ENCODE peak calls at places on chromosomes 3 and 15, in four cellular contexts. One of them, this sample, is unnamed. For H3K4me1, the result is how much of the 10 kb centered on the place peaks cover.

GRCh38 chr15:67887776-67888175 is 47.9 kb upstream of the RNU6-1 start:
- DNase-seq in hepatocyte: no peak
- DNase-seq in colonic mucosa: no peak
- DNase-seq in A549: no peak
- DNase-seq in this sample: no peak

GRCh38 chr3:50241163-50241562 is 5.2 kb downstream of the GNAI2 start:
- DNase-seq in hepatocyte: peak
- DNase-seq in colonic mucosa: no peak
- DNase-seq in A549: no peak
- DNase-seq in this sample: no peak

GRCh38 chr15:42085236-42085605 is 9.1 kb downstream of the PLA2G4D start:
- DNase-seq in hepatocyte: no peak
- DNase-seq in colonic mucosa: no peak
- DNase-seq in A549: no peak
- DNase-seq in this sample: no peak

GRCh38 chr3:153373571-153373970 is 211.5 kb downstream of the RAP2B start:
- DNase-seq in hepatocyte: no peak
- DNase-seq in colonic mucosa: no peak
- DNase-seq in A549: no peak
- DNase-seq in this sample: no peak

GRCh38 chr3:45125550-45126026 is 20.6 kb downstream of the CDCP1 start:
- DNase-seq in hepatocyte: no peak
- DNase-seq in colonic mucosa: peak
- DNase-seq in A549: no peak
- DNase-seq in this sample: no peak

GRCh38 chr3:161197855-161198836 is 23.0 kb upstream of the NMD3 start:
- DNase-seq in hepatocyte: no peak
- DNase-seq in colonic mucosa: no peak
- DNase-seq in A549: no peak
- DNase-seq in this sample: no peak

GRCh38 chr3:133734305-133734704 is 11.9 kb upstream of the TF start:
- DNase-seq in hepatocyte: no peak
- DNase-seq in colonic mucosa: no peak
- DNase-seq in A549: no peak
- DNase-seq in this sample: no peak

GRCh38 chr3:45567730-45568172 is 26.8 kb upstream of the LIMD1 start:
- DNase-seq in hepatocyte: no peak
- DNase-seq in colonic mucosa: no peak
- DNase-seq in A549: no peak
- DNase-seq in this sample: no peak

GRCh38 chr3:126550488-126551051 is 8.2 kb downstream of the C3orf22 start:
- DNase-seq in hepatocyte: no peak
- DNase-seq in colonic mucosa: peak
- DNase-seq in A549: no peak
- DNase-seq in this sample: no peak

GRCh38 chr3:174767406-174767805 is 91.7 kb upstream of the NAALADL2 start:
- DNase-seq in hepatocyte: no peak
- DNase-seq in colonic mucosa: no peak
- DNase-seq in A549: peak
- DNase-seq in this sample: no peak

GRCh38 chr3:10555263-10555662 is 49.9 kb upstream of the ATP2B2 start:
- DNase-seq in hepatocyte: no peak
- DNase-seq in colonic mucosa: no peak
- DNase-seq in A549: no peak
- DNase-seq in this sample: no peak

GRCh38 chr3:40255532-40255931 is 54.0 kb upstream of the EIF1B start:
- DNase-seq in hepatocyte: no peak
- DNase-seq in colonic mucosa: no peak
- DNase-seq in A549: no peak
- DNase-seq in this sample: no peak

GRCh38 chr15:32905481-32905880 is 187.7 kb downstream of the GREM1 start:
- DNase-seq in hepatocyte: no peak
- DNase-seq in colonic mucosa: no peak
- DNase-seq in A549: no peak
- DNase-seq in this sample: no peak

GRCh38 chr3:135929670-135930069 is 35.9 kb upstream of the PPP2R3A start:
- DNase-seq in hepatocyte: peak
- DNase-seq in colonic mucosa: no peak
- DNase-seq in A549: no peak
- DNase-seq in this sample: no peak

GRCh38 chr3:29441020-29441324 is 160.1 kb downstream of the RBMS3 start:
- DNase-seq in hepatocyte: peak
- DNase-seq in colonic mucosa: no peak
- DNase-seq in A549: no peak
- DNase-seq in this sample: no peak

GRCh38 chr15:101523560-101523940 is 34.0 kb upstream of the PCSK6 start:
- DNase-seq in hepatocyte: no peak
- DNase-seq in colonic mucosa: no peak
- DNase-seq in A549: no peak
- DNase-seq in this sample: peak

GRCh38 chr15:69253156-69253555 is 45.6 kb upstream of the PAQR5 start:
- DNase-seq in hepatocyte: peak
- DNase-seq in colonic mucosa: no peak
- DNase-seq in A549: peak
- DNase-seq in this sample: no peak

GRCh38 chr3:64594129-64594528 is 93.7 kb downstream of the ADAMTS9 start:
- DNase-seq in hepatocyte: no peak
- DNase-seq in colonic mucosa: no peak
- DNase-seq in A549: no peak
- DNase-seq in this sample: no peak

GRCh38 chr3:54999159-54999558 is 71.3 kb upstream of the LRTM1 start:
- DNase-seq in hepatocyte: peak
- DNase-seq in colonic mucosa: no peak
- DNase-seq in A549: peak
- DNase-seq in this sample: no peak

GRCh38 chr15:85314139-85314538 is 66.3 kb upstream of the AKAP13 start:
- DNase-seq in hepatocyte: no peak
- DNase-seq in colonic mucosa: no peak
- DNase-seq in A549: no peak
- DNase-seq in this sample: no peak

GRCh38 chr15:39110336-39110735 is 470.5 kb upstream of the THBS1 start:
- DNase-seq in hepatocyte: no peak
- DNase-seq in colonic mucosa: no peak
- DNase-seq in A549: no peak
- DNase-seq in this sample: no peak

GRCh38 chr3:69426905-69427304 is 41.0 kb upstream of the FRMD4B start:
- DNase-seq in hepatocyte: no peak
- DNase-seq in colonic mucosa: no peak
- DNase-seq in A549: no peak
- DNase-seq in this sample: no peak

GRCh38 chr3:108602249-108602934 is 12.9 kb downstream of the DZIP3 start:
- DNase-seq in hepatocyte: peak
- DNase-seq in colonic mucosa: no peak
- DNase-seq in A549: no peak
- DNase-seq in this sample: no peak

GRCh38 chr3:151283907-151284461 is 5.6 kb upstream of the P2RY14 start:
- DNase-seq in hepatocyte: peak
- DNase-seq in colonic mucosa: peak
- DNase-seq in A549: peak
- DNase-seq in this sample: peak

GRCh38 chr3:77042892-77043291 is 3.0 kb downstream of the ROBO2 start:
- DNase-seq in hepatocyte: peak
- DNase-seq in colonic mucosa: no peak
- DNase-seq in A549: no peak
- DNase-seq in this sample: no peak

GRCh38 chr15:75062706-75063105 is 39.3 kb downstream of the PPCDC start:
- DNase-seq in hepatocyte: no peak
- DNase-seq in colonic mucosa: no peak
- DNase-seq in A549: no peak
- DNase-seq in this sample: no peak

GRCh38 chr3:128329491-128330300 is 137.0 kb downstream of the DNAJB8 start:
- DNase-seq in hepatocyte: no peak
- DNase-seq in colonic mucosa: no peak
- DNase-seq in A549: no peak
- DNase-seq in this sample: no peak

GRCh38 chr3:99413504-99413903 is 224.9 kb upstream of the COL8A1 start:
- DNase-seq in hepatocyte: no peak
- DNase-seq in colonic mucosa: no peak
- DNase-seq in A549: no peak
- DNase-seq in this sample: no peak

GRCh38 chr3:38634133-38634532 is 15.4 kb downstream of the SCN5A start:
- DNase-seq in hepatocyte: no peak
- DNase-seq in colonic mucosa: no peak
- DNase-seq in A549: no peak
- DNase-seq in this sample: no peak

GRCh38 chr3:36832406-36832805 is 68.1 kb upstream of the DCLK3 start:
- DNase-seq in hepatocyte: no peak
- DNase-seq in colonic mucosa: no peak
- DNase-seq in A549: no peak
- DNase-seq in this sample: no peak

GRCh38 chr3:19060404-19060803 is 87.9 kb upstream of the KCNH8 start:
- DNase-seq in hepatocyte: no peak
- DNase-seq in colonic mucosa: no peak
- DNase-seq in A549: no peak
- DNase-seq in this sample: no peak

GRCh38 chr3:19063936-19064335 is 84.4 kb upstream of the KCNH8 start:
- DNase-seq in hepatocyte: no peak
- DNase-seq in colonic mucosa: no peak
- DNase-seq in A549: no peak
- DNase-seq in this sample: no peak

GRCh38 chr3:19070325-19070724 is 78.0 kb upstream of the KCNH8 start:
- DNase-seq in hepatocyte: no peak
- DNase-seq in colonic mucosa: no peak
- DNase-seq in A549: no peak
- DNase-seq in this sample: no peak

GRCh38 chr3:19065027-19065426 is 83.3 kb upstream of the KCNH8 start:
- DNase-seq in hepatocyte: peak
- DNase-seq in colonic mucosa: no peak
- DNase-seq in A549: no peak
- DNase-seq in this sample: no peak
- TF ChIP-seq CTCF in hepatocyte: peak
- TF ChIP-seq CTCF in colonic mucosa: peak
- TF ChIP-seq CTCF in A549: peak
- TF ChIP-seq CTCF in this sample: no peak

GRCh38 chr15:60119101-60119500 is 115.0 kb downstream of the FOXB1 start:
- DNase-seq in hepatocyte: no peak
- DNase-seq in colonic mucosa: no peak
- DNase-seq in A549: no peak
- DNase-seq in this sample: no peak
- H3K4me1 ChIP-seq in hepatocyte: under half
- H3K4me1 ChIP-seq in colonic mucosa: under half
- H3K4me1 ChIP-seq in A549: under half
- H3K4me1 ChIP-seq in this sample: under half

GRCh38 chr3:53422954-53423708 is 71.3 kb upstream of the CACNA1D start:
- DNase-seq in hepatocyte: no peak
- DNase-seq in colonic mucosa: peak
- DNase-seq in A549: no peak
- DNase-seq in this sample: no peak

GRCh38 chr3:53425936-53426335 is 68.5 kb upstream of the CACNA1D start:
- DNase-seq in hepatocyte: no peak
- DNase-seq in colonic mucosa: no peak
- DNase-seq in A549: no peak
- DNase-seq in this sample: no peak

GRCh38 chr3:53426918-53427317 is 67.5 kb upstream of the CACNA1D start:
- DNase-seq in hepatocyte: no peak
- DNase-seq in colonic mucosa: no peak
- DNase-seq in A549: peak
- DNase-seq in this sample: no peak
- H3K4me3 ChIP-seq in hepatocyte: no peak
- H3K4me3 ChIP-seq in colonic mucosa: no peak
- H3K4me3 ChIP-seq in A549: no peak
- H3K4me3 ChIP-seq in this sample: no peak

DNA sequence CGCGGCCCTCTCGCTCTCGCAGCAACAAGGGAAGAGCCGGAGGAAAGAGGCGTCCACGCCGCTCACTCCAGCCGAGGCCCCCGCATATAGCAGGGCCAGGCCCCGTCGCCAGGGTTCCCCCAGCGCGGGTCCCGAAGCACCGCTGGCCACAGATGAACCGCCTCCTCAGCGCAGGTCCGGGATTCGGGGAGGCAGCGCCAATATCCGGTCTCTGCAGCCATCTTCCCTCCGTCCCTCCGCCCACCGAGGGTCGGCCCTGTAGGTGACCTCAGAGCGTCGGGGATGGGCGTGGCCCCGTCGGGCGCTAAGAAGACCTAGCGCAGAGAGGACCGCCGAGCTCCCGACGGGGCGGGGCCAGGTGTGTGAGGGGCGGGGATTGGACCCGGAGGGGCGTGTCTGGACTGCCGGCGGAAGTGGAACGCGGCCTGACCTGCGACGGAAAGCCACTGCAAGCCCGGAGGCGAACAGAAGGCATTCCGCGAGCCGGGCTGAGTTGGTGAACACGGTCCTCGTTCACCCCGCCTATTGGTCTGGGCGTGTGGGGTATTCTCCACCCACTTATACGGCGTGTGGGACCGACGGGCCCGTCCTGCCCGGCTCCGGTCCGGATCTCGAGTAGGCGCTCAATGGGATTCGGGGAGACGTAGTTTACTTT is 26.8 kb upstream of the MTHFS start:
- DNase-seq in hepatocyte: peak
- DNase-seq in colonic mucosa: peak
- DNase-seq in A549: peak
- DNase-seq in this sample: peak
- TF ChIP-seq CTCF in hepatocyte: no peak
- TF ChIP-seq CTCF in colonic mucosa: no peak
- TF ChIP-seq CTCF in A549: no peak
- TF ChIP-seq CTCF in this sample: no peak

GRCh38 chr3:171282041-171282440 is 178.2 kb downstream of the TNIK start:
- DNase-seq in hepatocyte: no peak
- DNase-seq in colonic mucosa: peak
- DNase-seq in A549: no peak
- DNase-seq in this sample: no peak

GRCh38 chr3:171284308-171285075 is 175.7 kb downstream of the TNIK start:
- DNase-seq in hepatocyte: peak
- DNase-seq in colonic mucosa: peak
- DNase-seq in A549: peak
- DNase-seq in this sample: peak

GRCh38 chr3:171283248-171284222 is 176.7 kb downstream of the TNIK start:
- DNase-seq in hepatocyte: no peak
- DNase-seq in colonic mucosa: no peak
- DNase-seq in A549: no peak
- DNase-seq in this sample: no peak

GRCh38 chr3:171277456-171278406 is 182.5 kb downstream of the TNIK start:
- DNase-seq in hepatocyte: no peak
- DNase-seq in colonic mucosa: no peak
- DNase-seq in A549: no peak
- DNase-seq in this sample: no peak

DNA sequence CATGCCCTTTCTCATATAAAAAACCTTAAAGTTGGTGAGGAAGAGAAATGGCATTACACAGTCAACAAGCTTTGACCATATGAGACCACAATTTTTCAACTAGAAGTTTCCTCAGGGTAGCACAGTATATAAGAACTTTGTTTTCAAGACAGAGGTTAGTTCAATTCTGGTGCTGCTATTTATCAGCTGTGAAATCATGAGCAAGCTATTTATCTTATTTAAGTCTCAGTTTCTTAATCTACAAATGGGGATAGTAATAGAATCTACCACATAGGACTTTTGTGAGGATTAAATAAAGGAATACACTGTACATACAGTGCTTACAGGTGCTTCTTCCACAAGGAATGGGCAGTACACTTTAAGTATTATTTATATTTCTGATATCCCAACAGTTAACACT is 178.9 kb downstream of the TNIK start:
- DNase-seq in hepatocyte: no peak
- DNase-seq in colonic mucosa: no peak
- DNase-seq in A549: no peak
- DNase-seq in this sample: no peak
- H3K4me1 ChIP-seq in hepatocyte: under half
- H3K4me1 ChIP-seq in colonic mucosa: under half
- H3K4me1 ChIP-seq in A549: under half
- H3K4me1 ChIP-seq in this sample: under half